ENCODE peak calls at places on chromosome 18, in six cellular contexts. One of them, this sample, is unnamed.

GRCh38 chr18:75391275-75392115 is 36.0 kb downstream of the SMIM21 start:
- DNase-seq in HCT116: no peak
- DNase-seq in neural progenitor cell: no peak
- DNase-seq in PC-3: no peak
- DNase-seq in MM.1S: no peak
- DNase-seq in SK-N-SH: no peak
- DNase-seq in this sample: no peak

GRCh38 chr18:32469190-32469611 is 1.5 kb downstream of the GAREM1 start:
- DNase-seq in HCT116: peak; percentile 19
- DNase-seq in neural progenitor cell: peak; percentile 48
- DNase-seq in MM.1S: peak; percentile 58
- DNase-seq in SK-N-SH: peak; percentile 66
- DNase-seq in PC-3: peak; percentile 23
- DNase-seq in this sample: peak; percentile 59

GRCh38 chr18:32289480-32290075 is 99.7 kb downstream of the MEP1B start:
- DNase-seq in HCT116: peak; percentile 63
- DNase-seq in PC-3: peak; percentile 56
- DNase-seq in SK-N-SH: peak; percentile 70
- DNase-seq in MM.1S: peak; percentile 70
- DNase-seq in neural progenitor cell: peak; percentile 77
- DNase-seq in this sample: peak; percentile 75

GRCh38 chr18:77006305-77007175 is 126.0 kb downstream of the MBP start:
- DNase-seq in SK-N-SH: no peak
- DNase-seq in HCT116: no peak
- DNase-seq in MM.1S: no peak
- DNase-seq in PC-3: no peak
- DNase-seq in neural progenitor cell: no peak
- DNase-seq in this sample: no peak

GRCh38 chr18:23515911-23516546 is 12.7 kb downstream of the RMC1 start:
- DNase-seq in SK-N-SH: peak; percentile 81
- DNase-seq in HCT116: peak; percentile 57
- DNase-seq in neural progenitor cell: peak; percentile 87
- DNase-seq in PC-3: peak; percentile 86
- DNase-seq in MM.1S: peak; percentile 69
- DNase-seq in this sample: peak; percentile 80

GRCh38 chr18:10234912-10235439 is 219.5 kb upstream of the APCDD1 start:
- DNase-seq in PC-3: no peak
- DNase-seq in neural progenitor cell: no peak
- DNase-seq in SK-N-SH: no peak
- DNase-seq in MM.1S: no peak
- DNase-seq in HCT116: no peak
- DNase-seq in this sample: peak; percentile 91

GRCh38 chr18:21960189-21960588 is 209.2 kb upstream of the GATA6 start:
- DNase-seq in neural progenitor cell: no peak
- DNase-seq in PC-3: no peak
- DNase-seq in HCT116: no peak
- DNase-seq in SK-N-SH: no peak
- DNase-seq in MM.1S: no peak
- DNase-seq in this sample: peak; percentile 47

GRCh38 chr18:25335676-25336075 is 16.3 kb downstream of the ZNF521 start:
- DNase-seq in neural progenitor cell: no peak
- DNase-seq in PC-3: no peak
- DNase-seq in MM.1S: no peak
- DNase-seq in HCT116: no peak
- DNase-seq in SK-N-SH: no peak
- DNase-seq in this sample: no peak

GRCh38 chr18:48619016-48619415 is 80.2 kb downstream of the CTIF start:
- DNase-seq in PC-3: no peak
- DNase-seq in HCT116: no peak
- DNase-seq in neural progenitor cell: no peak
- DNase-seq in MM.1S: no peak
- DNase-seq in SK-N-SH: no peak
- DNase-seq in this sample: no peak

GRCh38 chr18:74378179-74378682 is 62.6 kb downstream of the C18orf63 start:
- DNase-seq in SK-N-SH: no peak
- DNase-seq in MM.1S: peak; percentile 17
- DNase-seq in neural progenitor cell: no peak
- DNase-seq in HCT116: no peak
- DNase-seq in PC-3: no peak
- DNase-seq in this sample: peak; percentile 66

GRCh38 chr18:14947482-14948162 is 199.7 kb downstream of the ANKRD30B start:
- DNase-seq in MM.1S: no peak
- DNase-seq in PC-3: no peak
- DNase-seq in SK-N-SH: no peak
- DNase-seq in HCT116: no peak
- DNase-seq in neural progenitor cell: no peak
- DNase-seq in this sample: no peak

GRCh38 chr18:7647500-7647899 is 80.4 kb downstream of the PTPRM start:
- DNase-seq in SK-N-SH: no peak
- DNase-seq in HCT116: no peak
- DNase-seq in PC-3: no peak
- DNase-seq in neural progenitor cell: no peak
- DNase-seq in MM.1S: no peak
- DNase-seq in this sample: no peak

GRCh38 chr18:9751371-9752031 is 43.4 kb downstream of the RAB31 start:
- DNase-seq in neural progenitor cell: no peak
- DNase-seq in PC-3: no peak
- DNase-seq in MM.1S: no peak
- DNase-seq in SK-N-SH: no peak
- DNase-seq in HCT116: no peak
- DNase-seq in this sample: no peak

GRCh38 chr18:74499633-74500032 is 3.5 kb downstream of the CNDP2 start:
- DNase-seq in HCT116: no peak
- DNase-seq in neural progenitor cell: no peak
- DNase-seq in SK-N-SH: no peak
- DNase-seq in MM.1S: peak; percentile 86
- DNase-seq in PC-3: peak; percentile 50
- DNase-seq in this sample: peak; percentile 53

GRCh38 chr18:11009869-11010268 is 139.5 kb downstream of the PIEZO2 start:
- DNase-seq in PC-3: no peak
- DNase-seq in SK-N-SH: no peak
- DNase-seq in MM.1S: no peak
- DNase-seq in HCT116: no peak
- DNase-seq in neural progenitor cell: no peak
- DNase-seq in this sample: no peak

GRCh38 chr18:76564117-76564516 is 69.1 kb upstream of the ZNF516 start:
- DNase-seq in MM.1S: no peak
- DNase-seq in SK-N-SH: no peak
- DNase-seq in HCT116: peak; percentile 62
- DNase-seq in neural progenitor cell: no peak
- DNase-seq in PC-3: peak; percentile 87
- DNase-seq in this sample: peak; percentile 78

GRCh38 chr18:11741505-11742145 is 52.6 kb downstream of the GNAL start:
- DNase-seq in HCT116: peak; percentile 23
- DNase-seq in neural progenitor cell: peak; percentile 34
- DNase-seq in MM.1S: peak; percentile 29
- DNase-seq in SK-N-SH: peak; percentile 37
- DNase-seq in PC-3: peak; percentile 42
- DNase-seq in this sample: peak; percentile 24

GRCh38 chr18:8686556-8686955 is 18.8 kb upstream of the MTCL1 start:
- DNase-seq in PC-3: no peak
- DNase-seq in neural progenitor cell: no peak
- DNase-seq in HCT116: no peak
- DNase-seq in MM.1S: no peak
- DNase-seq in SK-N-SH: no peak
- DNase-seq in this sample: no peak

GRCh38 chr18:9839806-9840205 is 46.0 kb upstream of the TXNDC2 start:
- DNase-seq in HCT116: no peak
- DNase-seq in neural progenitor cell: peak; percentile 41
- DNase-seq in SK-N-SH: no peak
- DNase-seq in MM.1S: no peak
- DNase-seq in PC-3: no peak
- DNase-seq in this sample: no peak

GRCh38 chr18:5872886-5873285 is 22.4 kb downstream of the TMEM200C start:
- DNase-seq in MM.1S: no peak
- DNase-seq in neural progenitor cell: peak; percentile 32
- DNase-seq in HCT116: no peak
- DNase-seq in SK-N-SH: no peak
- DNase-seq in PC-3: no peak
- DNase-seq in this sample: no peak

GRCh38 chr18:21453512-21453862 is 147.0 kb downstream of the ESCO1 start:
- DNase-seq in HCT116: no peak
- DNase-seq in PC-3: peak; percentile 45
- DNase-seq in neural progenitor cell: no peak
- DNase-seq in MM.1S: no peak
- DNase-seq in SK-N-SH: no peak
- DNase-seq in this sample: no peak

GRCh38 chr18:35691625-35692024 is 110.1 kb downstream of the GALNT1 start:
- DNase-seq in neural progenitor cell: no peak
- DNase-seq in SK-N-SH: no peak
- DNase-seq in PC-3: no peak
- DNase-seq in HCT116: no peak
- DNase-seq in MM.1S: no peak
- DNase-seq in this sample: no peak

GRCh38 chr18:38996056-38996455 is 1430.5 kb upstream of the CELF4 start:
- DNase-seq in HCT116: no peak
- DNase-seq in SK-N-SH: no peak
- DNase-seq in PC-3: no peak
- DNase-seq in MM.1S: no peak
- DNase-seq in neural progenitor cell: no peak
- DNase-seq in this sample: no peak

GRCh38 chr18:75221902-75222301 is 11.3 kb downstream of the TSHZ1 start:
- DNase-seq in SK-N-SH: no peak
- DNase-seq in HCT116: no peak
- DNase-seq in MM.1S: no peak
- DNase-seq in PC-3: no peak
- DNase-seq in neural progenitor cell: no peak
- DNase-seq in this sample: no peak

GRCh38 chr18:35526476-35527120 is 28.8 kb upstream of the INO80C start:
- DNase-seq in HCT116: no peak
- DNase-seq in SK-N-SH: no peak
- DNase-seq in MM.1S: no peak
- DNase-seq in PC-3: no peak
- DNase-seq in neural progenitor cell: no peak
- DNase-seq in this sample: peak; percentile 46

GRCh38 chr18:944440-944839 is 39.8 kb downstream of the ADCYAP1 start:
- DNase-seq in SK-N-SH: no peak
- DNase-seq in PC-3: peak; percentile 86
- DNase-seq in HCT116: no peak
- DNase-seq in neural progenitor cell: no peak
- DNase-seq in MM.1S: no peak
- DNase-seq in this sample: peak; percentile 60

GRCh38 chr18:68417166-68417776 is 297.6 kb downstream of the TMX3 start:
- DNase-seq in SK-N-SH: no peak
- DNase-seq in neural progenitor cell: no peak
- DNase-seq in MM.1S: no peak
- DNase-seq in HCT116: no peak
- DNase-seq in PC-3: no peak
- DNase-seq in this sample: peak; percentile 51

GRCh38 chr18:23209031-23209430 is 73.7 kb downstream of the CABLES1 start:
- DNase-seq in HCT116: no peak
- DNase-seq in MM.1S: no peak
- DNase-seq in SK-N-SH: no peak
- DNase-seq in PC-3: peak; percentile 71
- DNase-seq in neural progenitor cell: no peak
- DNase-seq in this sample: peak; percentile 36

GRCh38 chr18:58865714-58866113 is 1.0 kb downstream of the ZNF532 start:
- DNase-seq in neural progenitor cell: no peak
- DNase-seq in PC-3: no peak
- DNase-seq in SK-N-SH: no peak
- DNase-seq in MM.1S: no peak
- DNase-seq in HCT116: no peak
- DNase-seq in this sample: peak; percentile 54

GRCh38 chr18:58866261-58867232 is 1.9 kb downstream of the ZNF532 start:
- DNase-seq in neural progenitor cell: no peak
- DNase-seq in SK-N-SH: no peak
- DNase-seq in HCT116: no peak
- DNase-seq in PC-3: no peak
- DNase-seq in MM.1S: no peak
- DNase-seq in this sample: no peak

GRCh38 chr18:58865009-58865345 is 300 bp downstream of the ZNF532 start:
- DNase-seq in PC-3: no peak
- DNase-seq in HCT116: no peak
- DNase-seq in SK-N-SH: no peak
- DNase-seq in MM.1S: no peak
- DNase-seq in neural progenitor cell: no peak
- DNase-seq in this sample: no peak

GRCh38 chr18:58868440-58868839 is 3.8 kb downstream of the ZNF532 start:
- DNase-seq in HCT116: no peak
- DNase-seq in PC-3: no peak
- DNase-seq in neural progenitor cell: no peak
- DNase-seq in MM.1S: no peak
- DNase-seq in SK-N-SH: no peak
- DNase-seq in this sample: no peak

GRCh38 chr18:58867281-58867961 is 2.7 kb downstream of the ZNF532 start:
- DNase-seq in neural progenitor cell: peak; percentile 39
- DNase-seq in SK-N-SH: no peak
- DNase-seq in MM.1S: no peak
- DNase-seq in HCT116: no peak
- DNase-seq in PC-3: peak; percentile 43
- DNase-seq in this sample: peak; percentile 45
- H3K9ac ChIP-seq in neural progenitor cell: no peak overlapping the region
- H3K9ac ChIP-seq in SK-N-SH: no peak overlapping the region
- H3K9ac ChIP-seq in MM.1S: no peak overlapping the region
- H3K9ac ChIP-seq in HCT116: no peak overlapping the region
- H3K9ac ChIP-seq in PC-3: peak overlapping the region; percentile 1
- H3K9ac ChIP-seq in this sample: peak overlapping the region; percentile 95

GRCh38 chr18:50734342-50734741 is 85.5 kb downstream of the MRO start:
- DNase-seq in PC-3: no peak
- DNase-seq in HCT116: no peak
- DNase-seq in neural progenitor cell: no peak
- DNase-seq in SK-N-SH: no peak
- DNase-seq in MM.1S: no peak
- DNase-seq in this sample: no peak
- TF ChIP-seq EZH2phosphoT487 in PC-3: no peak
- TF ChIP-seq EZH2phosphoT487 in HCT116: no peak
- TF ChIP-seq EZH2phosphoT487 in neural progenitor cell: no peak
- TF ChIP-seq EZH2phosphoT487 in SK-N-SH: no peak
- TF ChIP-seq EZH2phosphoT487 in MM.1S: no peak
- TF ChIP-seq EZH2phosphoT487 in this sample: no peak

DNA sequence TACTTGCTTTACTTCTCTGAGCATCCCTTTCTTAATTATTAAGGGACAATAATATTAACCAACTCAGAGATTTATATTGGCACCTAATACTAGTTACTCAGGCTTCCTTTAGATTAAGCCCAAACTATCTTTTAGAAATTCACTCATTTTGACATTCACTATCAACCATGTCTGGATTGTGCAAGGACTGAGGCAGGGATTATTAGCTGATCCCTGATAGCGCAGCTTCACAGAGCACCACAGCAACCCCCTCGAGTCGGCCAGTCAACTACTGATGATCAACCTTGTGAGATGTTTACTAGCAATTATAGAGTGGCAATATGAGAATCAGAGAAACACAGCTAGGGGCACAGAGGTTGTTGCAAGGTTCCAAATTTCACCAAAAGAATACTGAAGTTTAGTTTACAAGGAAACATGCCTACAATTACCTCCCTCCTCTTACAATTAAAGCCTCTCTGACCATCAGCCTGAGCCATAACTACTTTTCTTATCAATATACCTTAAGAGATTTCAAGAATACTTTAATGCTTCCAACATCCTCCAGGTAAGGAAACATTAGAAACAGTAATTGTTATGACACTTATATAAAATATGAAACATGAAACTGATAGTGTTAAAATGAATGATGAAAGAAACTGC is 191.6 kb downstream of the TCF4 start:
- DNase-seq in neural progenitor cell: no peak
- DNase-seq in PC-3: no peak
- DNase-seq in HCT116: no peak
- DNase-seq in MM.1S: no peak
- DNase-seq in SK-N-SH: no peak
- DNase-seq in this sample: no peak
- H3K4me3 ChIP-seq in neural progenitor cell: no peak overlapping the region
- H3K4me3 ChIP-seq in PC-3: no peak overlapping the region
- H3K4me3 ChIP-seq in HCT116: no peak overlapping the region
- H3K4me3 ChIP-seq in MM.1S: no peak overlapping the region
- H3K4me3 ChIP-seq in SK-N-SH: no peak overlapping the region
- H3K4me3 ChIP-seq in this sample: no peak overlapping the region

GRCh38 chr18:61948842-61949438 is 56.1 kb upstream of the RNF152 start:
- DNase-seq in neural progenitor cell: peak; percentile 31
- DNase-seq in SK-N-SH: no peak
- DNase-seq in HCT116: no peak
- DNase-seq in MM.1S: no peak
- DNase-seq in PC-3: no peak
- DNase-seq in this sample: no peak
- H3K9ac ChIP-seq in neural progenitor cell: no peak overlapping the region
- H3K9ac ChIP-seq in SK-N-SH: no peak overlapping the region
- H3K9ac ChIP-seq in HCT116: no peak overlapping the region
- H3K9ac ChIP-seq in MM.1S: no peak overlapping the region
- H3K9ac ChIP-seq in PC-3: no peak overlapping the region
- H3K9ac ChIP-seq in this sample: no peak overlapping the region